ENCODE peak calls at places on chromosome 10, in six cellular contexts. C, X, T, S, B and Z are unnamed samples.

GRCh38 chr10:133203652-133204195 is 26.3 kb upstream of the UTF1 start:
- DNase-seq in C (no peak), X (no peak), T (no peak), S (no peak), B (no peak), Z (no peak)

GRCh38 chr10:122299423-122300075 is 28.5 kb downstream of the BTBD16 start:
- DNase-seq in C (no peak), X (no peak), T (no peak), S (no peak), B (no peak), Z (no peak)

GRCh38 chr10:132394201-132394811 is 2.7 kb upstream of the PWWP2B start:
- DNase-seq in C (no peak), X (no peak), T (no peak), S (no peak), B (no peak), Z (no peak)

GRCh38 chr10:133173860-133174523 is 14.0 kb downstream of the KNDC1 start:
- DNase-seq in C (no peak), X (no peak), T (no peak), S (peak), B (peak), Z (no peak)

GRCh38 chr10:32379314-32379949 is 32.5 kb upstream of the EPC1 start:
- DNase-seq in C (no peak), X (peak), T (no peak), S (peak), B (no peak), Z (no peak)

GRCh38 chr10:63504145-63504881 is 16.9 kb upstream of the REEP3 start:
- DNase-seq in C (no peak), X (peak), T (no peak), S (no peak), B (no peak), Z (no peak)

GRCh38 chr10:17689137-17689536 is 45.2 kb downstream of the STAM start:
- DNase-seq in C (no peak), X (no peak), T (no peak), S (no peak), B (no peak), Z (no peak)

GRCh38 chr10:14571866-14572507 is 202.7 kb downstream of the FAM107B start:
- DNase-seq in C (no peak), X (no peak), T (peak), S (peak), B (no peak), Z (no peak)

GRCh38 chr10:124005091-124005490 is 88.3 kb downstream of the CHST15 start:
- DNase-seq in C (no peak), X (no peak), T (no peak), S (no peak), B (no peak), Z (no peak)

GRCh38 chr10:122236690-122237306 is 34.3 kb upstream of the BTBD16 start:
- DNase-seq in C (no peak), X (peak), T (no peak), S (no peak), B (no peak), Z (no peak)

GRCh38 chr10:30098624-30099023 is 39.2 kb upstream of the JCAD start:
- DNase-seq in C (no peak), X (peak), T (no peak), S (no peak), B (no peak), Z (no peak)

GRCh38 chr10:112402917-112403316 is 29.0 kb downstream of the ACSL5 start:
- DNase-seq in C (no peak), X (no peak), T (no peak), S (no peak), B (no peak), Z (no peak)

GRCh38 chr10:30781571-30782542 is 152.3 kb upstream of the LYZL2 start:
- DNase-seq in C (no peak), X (no peak), T (no peak), S (no peak), B (no peak), Z (no peak)

GRCh38 chr10:59709472-59710125 is at the start of gene SLC16A9:
- DNase-seq in C (peak), X (peak), T (peak), S (peak), B (peak), Z (peak)

GRCh38 chr10:57654856-57655255 is 612.8 kb downstream of the IPMK start:
- DNase-seq in C (no peak), X (no peak), T (no peak), S (no peak), B (no peak), Z (no peak)

GRCh38 chr10:57661206-57661605 is 606.5 kb downstream of the IPMK start:
- DNase-seq in C (no peak), X (no peak), T (no peak), S (no peak), B (no peak), Z (no peak)

DNA sequence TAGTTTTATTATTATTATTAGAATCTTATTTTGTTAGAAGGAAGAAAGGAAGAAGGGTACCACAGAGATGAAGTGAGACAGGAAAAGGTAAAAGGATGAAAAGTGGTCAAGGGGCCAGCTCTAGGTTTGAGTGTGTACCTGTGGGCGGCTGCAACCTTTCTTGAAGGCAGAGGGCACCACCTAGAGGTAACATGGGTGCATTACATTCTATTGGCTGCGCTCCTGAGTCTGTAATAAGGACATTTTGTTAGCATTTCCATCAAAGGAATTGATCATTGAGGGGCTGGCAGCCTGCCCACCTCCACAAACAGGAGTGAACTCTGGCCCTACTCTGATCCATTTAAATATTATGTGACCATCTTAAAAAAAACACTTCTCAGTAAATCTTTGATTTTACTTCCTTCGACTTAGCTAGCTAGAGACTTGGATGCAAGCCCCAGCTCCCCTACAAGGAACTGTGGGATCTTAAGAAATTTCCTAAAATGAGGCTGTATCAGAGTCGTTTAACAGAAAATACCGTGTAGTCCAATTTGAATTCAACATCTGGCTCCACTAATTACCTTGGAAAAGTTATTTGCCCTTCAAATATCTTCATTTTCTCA is 610.4 kb downstream of the IPMK start:
- DNase-seq in C (no peak), X (peak), T (peak), S (peak), B (peak), Z (peak)
- TF ChIP-seq CTCF in C (peak), X (peak), T (peak), S (peak), B (peak), Z (peak)

DNA sequence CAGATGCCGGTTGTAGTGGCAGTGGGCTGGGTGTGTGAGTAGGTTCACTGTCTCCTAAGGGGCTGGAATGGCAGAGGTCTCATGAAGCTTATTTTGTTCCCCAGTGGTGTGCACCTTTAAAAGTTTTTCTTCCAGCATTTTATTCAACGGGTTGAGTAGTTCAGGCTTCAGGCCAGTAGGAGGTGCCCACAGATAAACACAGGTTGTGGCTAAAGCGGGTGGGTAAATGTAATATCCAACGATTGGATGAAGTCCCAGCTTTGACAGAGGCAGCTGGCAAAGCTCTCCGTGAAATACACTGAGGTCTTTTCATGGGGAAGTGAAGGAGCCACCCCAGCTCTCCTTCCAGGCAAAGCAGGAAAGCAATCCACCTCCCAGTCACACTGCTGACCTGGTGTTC is 339.8 kb upstream of the LRRTM3 start:
- DNase-seq in C (no peak), X (peak), T (no peak), S (peak), B (no peak), Z (no peak)
- TF ChIP-seq CTCF in C (no peak), X (peak), T (no peak), S (peak), B (no peak), Z (no peak)

DNA sequence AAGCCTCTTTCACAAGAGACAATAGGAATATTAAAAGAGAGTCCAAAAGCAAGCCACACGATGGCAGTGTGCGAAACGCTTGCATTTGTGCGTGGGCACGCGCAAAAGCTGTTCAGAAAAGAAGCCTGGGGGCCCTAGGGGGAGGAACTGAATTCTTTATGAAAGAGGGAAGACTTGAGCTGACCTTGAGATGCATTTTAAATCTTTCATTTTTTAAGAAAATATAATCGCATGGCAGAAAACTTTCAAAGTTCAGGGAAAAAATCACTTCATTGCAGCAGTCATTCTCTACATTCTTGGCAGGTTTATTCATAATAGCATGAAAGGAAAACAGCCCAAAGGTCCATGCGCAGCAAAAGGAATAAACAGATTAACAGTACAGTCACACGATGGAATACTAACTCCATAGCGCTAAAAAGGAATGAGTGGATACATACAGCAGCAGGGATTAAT is 206.5 kb upstream of the PRKCQ start:
- DNase-seq in C (no peak), X (peak), T (no peak), S (peak), B (no peak), Z (no peak)
- TF ChIP-seq CTCF in C (no peak), X (peak), T (no peak), S (peak), B (no peak), Z (no peak)

GRCh38 chr10:47025540-47026300 is 114.5 kb downstream of the PTPN20 start:
- DNase-seq in C (peak), X (no peak), T (no peak), S (no peak), B (no peak), Z (no peak)

GRCh38 chr10:47023237-47024045 is 112.2 kb downstream of the PTPN20 start:
- DNase-seq in C (no peak), X (no peak), T (no peak), S (no peak), B (no peak), Z (no peak)

GRCh38 chr10:47024046-47024322 is 112.8 kb downstream of the PTPN20 start:
- DNase-seq in C (no peak), X (no peak), T (no peak), S (no peak), B (no peak), Z (no peak)

GRCh38 chr10:47025253-47025539 is 114.0 kb downstream of the PTPN20 start:
- DNase-seq in C (no peak), X (no peak), T (no peak), S (no peak), B (no peak), Z (no peak)

GRCh38 chr10:47024399-47025252 is 113.4 kb downstream of the PTPN20 start:
- DNase-seq in C (peak), X (peak), T (peak), S (peak), B (peak), Z (peak)
- TF ChIP-seq CTCF in C (no peak), X (peak), T (peak), S (peak), B (peak), Z (peak)